ENCODE peak calls at places on chromosome 10, in five cellular contexts. C is RCC 7860, H is cerebellum, Z is NCI-H1417, I is neural progenitor cell. E is an unnamed sample.
A peak's percentile ranks its signal among the peaks of the same experiment; 100 is the strongest.

GRCh38 chr10:52031771-52032170 is 282.3 kb upstream of the DKK1 start:
- DNase-seq in Z (no peak), C (no peak), H (no peak), I (peak; percentile 7), E (no peak)

GRCh38 chr10:125060851-125061556 is 99.4 kb downstream of the CTBP2 start:
- DNase-seq in H (peak; percentile 67), I (peak; percentile 84), Z (peak; percentile 1), C (no peak), E (peak; percentile 59)

GRCh38 chr10:122310311-122311050 is 39.4 kb downstream of the BTBD16 start:
- DNase-seq in I (no peak), Z (no peak), C (peak; percentile 89), H (no peak), E (peak; percentile 88)

GRCh38 chr10:71128311-71129010 is 83.9 kb upstream of the UNC5B start:
- DNase-seq in C (no peak), H (no peak), I (no peak), Z (no peak), E (no peak)

GRCh38 chr10:128922172-128922571 is 544.9 kb upstream of the MGMT start:
- DNase-seq in H (no peak), I (no peak), Z (no peak), C (no peak), E (no peak)

GRCh38 chr10:13716161-13717071 is 129.7 kb downstream of the PRPF18 start:
- DNase-seq in C (no peak), I (no peak), H (no peak), Z (no peak), E (no peak)

GRCh38 chr10:78143576-78143975 is 109.9 kb downstream of the RPS24 start:
- DNase-seq in H (no peak), C (no peak), I (no peak), Z (no peak), E (no peak)

GRCh38 chr10:83522881-83523386 is 616.4 kb upstream of the GHITM start:
- DNase-seq in Z (no peak), H (no peak), I (no peak), C (peak; percentile 44), E (no peak)

E was measured in HuH-7.